ENCODE peak calls at places on chromosomes 7 and 10, in seven cellular contexts. D is amniotic stem cell, Q is anterior cingulate cortex, W is kidney tubule cell, P is naive B cell, Z is ELF-1, B is fibroblast of mammary gland. N is an unnamed sample.

GRCh38 chr7:105345725-105346124 is 43.0 kb downstream of the SRPK2 start:
- DNase-seq in B (no peak), Z (no peak), P (peak), D (no peak), W (no peak), Q (no peak), N (no peak)

GRCh38 chr10:87803328-87803727 is 14.7 kb downstream of the ATAD1 start:
- DNase-seq in D (no peak), P (no peak), B (no peak), W (no peak), Z (no peak), Q (no peak), N (no peak)

GRCh38 chr7:150368884-150369739 is 490 bp downstream of the REPIN1 start:
- DNase-seq in Q (peak), W (peak), Z (peak), B (peak), D (no peak), P (peak), N (peak)

GRCh38 chr10:18319628-18320027 is 179.4 kb downstream of the CACNB2 start:
- DNase-seq in D (no peak), B (no peak), Z (no peak), P (no peak), Q (no peak), W (no peak), N (no peak)

GRCh38 chr7:93883078-93883916 is 7.3 kb downstream of the TFPI2 start:
- DNase-seq in B (no peak), D (no peak), P (no peak), Z (no peak), W (peak), Q (no peak), N (no peak)

GRCh38 chr7:93958216-93958615 is 36.7 kb downstream of the GNG11 start:
- DNase-seq in P (no peak), W (no peak), Q (no peak), B (peak), D (no peak), Z (no peak), N (no peak)

GRCh38 chr10:122245136-122245535 is 26.0 kb upstream of the BTBD16 start:
- DNase-seq in Q (no peak), W (no peak), Z (no peak), D (no peak), P (no peak), B (no peak), N (no peak)

GRCh38 chr10:119030421-119031250 is 1.1 kb downstream of the NANOS1 start:
- DNase-seq in P (peak), B (peak), D (no peak), W (peak), Q (no peak), Z (peak), N (no peak)

GRCh38 chr7:66330961-66331360 is 125.8 kb downstream of the TPST1 start:
- DNase-seq in P (no peak), D (no peak), Z (no peak), Q (peak), W (no peak), B (peak), N (no peak)

GRCh38 chr7:50743893-50744292 is 38.8 kb downstream of the GRB10 start:
- DNase-seq in B (no peak), W (no peak), Q (no peak), Z (no peak), P (no peak), D (no peak), N (no peak)

GRCh38 chr7:6443372-6443941 is 4.3 kb downstream of the DAGLB start:
- DNase-seq in B (peak), W (peak), Q (no peak), Z (no peak), P (no peak), D (peak), N (peak)

GRCh38 chr7:141698247-141699015 is 3.5 kb downstream of the DENND11 start:
- DNase-seq in D (no peak), P (peak), Q (no peak), B (no peak), Z (no peak), W (peak), N (no peak)

N was measured in retinal pigment epithelial cell.